ENCODE peak calls at places on chromosome 10, in four cellular contexts. M is PC-3, N is MCF 10A, D is SK-N-SH. Y is an unnamed sample.

GRCh38 chr10:114401195-114401741 is 3.0 kb downstream of the AFAP1L2 start:
- DNase-seq in M (no peak), N (no peak), D (no peak), Y (no peak)

GRCh38 chr10:122688293-122688989 is 11.2 kb downstream of the C10orf120 start:
- DNase-seq in M (peak; percentile 6), N (peak; percentile 22), D (no peak), Y (no peak)

GRCh38 chr10:14468022-14468421 is 137.3 kb upstream of the FRMD4A start:
- DNase-seq in M (no peak), N (no peak), D (no peak), Y (no peak)

GRCh38 chr10:93745411-93746065 is 12.2 kb upstream of the LGI1 start:
- DNase-seq in M (peak; percentile 37), N (peak; percentile 27), D (no peak), Y (no peak)

GRCh38 chr10:78513986-78514385 is 480.3 kb downstream of the RPS24 start:
- DNase-seq in M (no peak), N (no peak), D (no peak), Y (no peak)

GRCh38 chr10:43866712-43867111 is 218.0 kb upstream of the ZNF32 start:
- DNase-seq in M (no peak), N (no peak), D (no peak), Y (no peak)

GRCh38 chr10:114525368-114525949 is 121.2 kb upstream of the AFAP1L2 start:
- DNase-seq in M (no peak), N (peak; percentile 34), D (no peak), Y (no peak)

GRCh38 chr10:132606536-132607316 is 69.1 kb downstream of the INPP5A start:
- DNase-seq in M (no peak), N (no peak), D (peak; percentile 96), Y (no peak)

GRCh38 chr10:112955736-112956421 is 5.8 kb downstream of the TCF7L2 start:
- DNase-seq in M (peak; percentile 84), N (peak; percentile 56), D (no peak), Y (no peak)

GRCh38 chr10:1627945-1628344 is 109.4 kb downstream of the ADARB2 start:
- DNase-seq in M (no peak), N (no peak), D (no peak), Y (no peak)

GRCh38 chr10:97714401-97715258 is 1.1 kb downstream of the MARVELD1 start:
- DNase-seq in M (peak; percentile 53), N (peak; percentile 85), D (peak; percentile 80), Y (no peak)

GRCh38 chr10:97711640-97712267 is 1.8 kb upstream of the MARVELD1 start:
- DNase-seq in M (no peak), N (no peak), D (no peak), Y (no peak)

GRCh38 chr10:97713351-97713827 is at the start of gene MARVELD1:
- DNase-seq in M (peak; percentile 54), N (peak; percentile 87), D (peak; percentile 91), Y (no peak)

GRCh38 chr10:97715259-97715874 is 1.8 kb downstream of the MARVELD1 start:
- DNase-seq in M (no peak), N (no peak), D (no peak), Y (no peak)

DNA sequence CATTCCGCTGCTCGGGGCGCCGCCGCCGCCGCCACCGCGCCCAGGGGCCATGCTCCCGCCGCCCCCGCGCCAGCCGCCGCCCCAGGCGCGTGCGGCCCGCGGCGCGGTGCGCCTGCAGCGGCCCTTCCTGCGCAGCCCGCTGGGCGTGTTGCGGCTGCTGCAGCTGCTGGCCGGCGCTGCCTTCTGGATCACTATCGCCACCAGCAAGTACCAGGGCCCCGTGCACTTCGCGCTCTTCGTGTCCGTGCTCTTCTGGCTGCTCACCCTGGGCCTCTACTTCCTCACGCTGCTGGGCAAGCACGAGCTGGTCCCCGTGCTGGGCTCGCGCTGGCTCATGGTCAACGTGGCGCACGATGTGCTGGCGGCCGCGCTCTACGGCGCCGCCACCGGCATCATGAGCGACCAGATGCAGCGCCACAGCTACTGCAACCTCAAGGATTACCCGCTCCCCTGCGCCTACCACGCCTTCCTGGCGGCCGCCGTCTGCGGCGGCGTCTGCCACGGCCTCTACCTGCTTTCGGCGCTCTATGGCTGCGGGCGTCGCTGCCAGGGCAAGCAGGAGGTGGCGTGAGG is 384 bp downstream of the MARVELD1 start:
- DNase-seq in M (peak; percentile 52), N (peak; percentile 59), D (peak; percentile 86), Y (peak; percentile 50)
- TF ChIP-seq CTCF in M (peak; percentile 32), N (no peak), D (peak; percentile 29), Y (no peak)

GRCh38 chr10:125742465-125742864 is 23.0 kb downstream of the EDRF1 start:
- DNase-seq in M (peak; percentile 29), N (no peak), D (no peak), Y (no peak)
- TF ChIP-seq CTCF in M (peak; percentile 39), N (no peak), D (peak; percentile 36), Y (no peak)

GRCh38 chr10:327889-328809 is 192.9 kb downstream of the ZMYND11 start:
- DNase-seq in M (no peak), N (peak; percentile 56), D (no peak), Y (no peak)

GRCh38 chr10:326350-326749 is 191.1 kb downstream of the ZMYND11 start:
- DNase-seq in M (no peak), N (no peak), D (no peak), Y (no peak)

GRCh38 chr10:331186-331585 is 195.9 kb downstream of the ZMYND11 start:
- DNase-seq in M (no peak), N (no peak), D (no peak), Y (no peak)

GRCh38 chr10:326894-327635 is 191.8 kb downstream of the ZMYND11 start:
- DNase-seq in M (no peak), N (no peak), D (no peak), Y (no peak)

GRCh38 chr10:329361-330099 is 194.3 kb downstream of the ZMYND11 start:
- DNase-seq in M (peak; percentile 85), N (peak; percentile 94), D (no peak), Y (no peak)
- TF ChIP-seq CTCF in M (no peak), N (no peak), D (no peak), Y (no peak)

GRCh38 chr10:3242251-3242650 is 69.7 kb upstream of the PITRM1 start:
- DNase-seq in M (no peak), N (no peak), D (no peak), Y (no peak)

GRCh38 chr10:3241128-3242057 is 68.8 kb upstream of the PITRM1 start:
- DNase-seq in M (no peak), N (no peak), D (no peak), Y (no peak)

GRCh38 chr10:3238115-3238871 is 65.7 kb upstream of the PITRM1 start:
- DNase-seq in M (no peak), N (no peak), D (no peak), Y (no peak)

GRCh38 chr10:3239066-3239919 is 66.7 kb upstream of the PITRM1 start:
- DNase-seq in M (peak; percentile 29), N (peak; percentile 67), D (peak; percentile 81), Y (peak; percentile 66)

GRCh38 chr10:3239920-3240909 is 67.6 kb upstream of the PITRM1 start:
- DNase-seq in M (no peak), N (no peak), D (no peak), Y (no peak)
- TF ChIP-seq CTCF in M (no peak), N (no peak), D (no peak), Y (no peak)

GRCh38 chr10:10730644-10731043 is 287.0 kb upstream of the CELF2 start:
- DNase-seq in M (no peak), N (no peak), D (no peak), Y (no peak)

DNA sequence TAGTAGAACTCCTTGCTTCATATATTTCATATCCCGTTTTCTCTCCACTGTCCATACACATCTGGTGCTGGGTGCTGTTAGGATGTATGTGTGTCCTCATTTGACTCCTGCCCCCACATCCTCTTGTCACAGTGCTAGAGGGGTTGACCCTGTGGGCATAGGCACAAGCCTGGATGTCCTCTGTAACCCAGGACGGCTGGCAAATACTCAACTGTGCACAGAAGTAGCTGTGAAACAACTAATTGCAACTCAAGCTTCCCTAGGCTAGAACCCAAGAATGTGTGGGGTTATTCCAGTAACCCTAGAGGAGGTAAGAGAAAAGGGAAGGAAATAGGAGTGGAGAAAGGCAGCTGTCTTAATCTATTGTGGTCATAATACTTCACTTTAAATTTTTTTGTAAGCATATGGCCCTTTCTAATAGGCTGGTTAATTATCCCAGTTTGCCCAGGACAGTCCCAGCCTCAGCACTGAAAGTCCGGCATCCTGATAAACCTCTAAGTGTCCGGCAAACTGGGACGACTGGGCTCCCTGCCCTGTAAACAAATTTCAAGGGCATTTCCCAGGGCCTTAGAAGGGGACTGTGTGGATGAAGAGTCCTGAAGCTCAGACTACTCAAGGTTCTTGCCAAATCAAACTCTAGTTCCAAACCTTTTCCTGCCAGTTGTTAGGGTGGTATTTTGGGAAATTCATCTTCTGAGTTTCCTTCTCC is 283.2 kb upstream of the CELF2 start:
- DNase-seq in M (no peak), N (no peak), D (no peak), Y (no peak)
- TF ChIP-seq CTCF in M (no peak), N (no peak), D (no peak), Y (no peak)

GRCh38 chr10:99977916-99978315 is 31.8 kb downstream of the DNMBP start:
- DNase-seq in M (no peak), N (no peak), D (no peak), Y (no peak)

GRCh38 chr10:99975942-99976809 is 33.6 kb downstream of the DNMBP start:
- DNase-seq in M (no peak), N (peak; percentile 69), D (no peak), Y (no peak)

GRCh38 chr10:99976886-99977391 is 32.8 kb downstream of the DNMBP start:
- DNase-seq in M (peak; percentile 86), N (peak; percentile 88), D (no peak), Y (no peak)

GRCh38 chr10:99975106-99975829 is 34.5 kb downstream of the DNMBP start:
- DNase-seq in M (no peak), N (no peak), D (no peak), Y (no peak)

DNA sequence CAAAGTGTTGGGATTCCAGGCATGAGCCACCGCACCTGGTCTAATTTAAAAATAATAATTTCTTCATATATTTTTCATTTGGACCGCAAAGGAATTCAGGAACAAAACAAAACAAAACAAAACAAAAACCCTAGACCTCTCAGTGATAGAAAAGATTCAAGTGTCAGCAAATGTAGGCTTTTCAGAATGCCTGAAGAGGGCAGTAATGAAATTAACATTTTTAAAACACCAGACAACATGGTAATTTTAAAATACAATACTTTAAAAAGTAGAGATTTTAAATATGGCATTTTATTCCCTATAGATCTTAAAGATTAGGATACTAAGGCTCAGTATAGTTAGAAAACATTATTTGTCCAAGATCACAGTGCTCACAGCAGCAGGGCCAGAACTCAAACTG is 36.6 kb downstream of the DNMBP start:
- DNase-seq in M (no peak), N (no peak), D (no peak), Y (no peak)
- TF ChIP-seq CTCF in M (peak; percentile 52), N (peak; percentile 36), D (peak; percentile 49), Y (no peak)

GRCh38 chr10:59805043-59805442 is 51.8 kb upstream of the MRLN start:
- DNase-seq in M (peak; percentile 71), N (peak; percentile 22), D (peak; percentile 23), Y (no peak)
- TF ChIP-seq CTCF in M (peak; percentile 96), N (peak; percentile 33), D (peak; percentile 50), Y (no peak)

GRCh38 chr10:18583575-18584270 is 67.7 kb downstream of the NSUN6 start:
- DNase-seq in M (peak; percentile 25), N (peak; percentile 5), D (no peak), Y (no peak)
- TF ChIP-seq CTCF in M (peak; percentile 46), N (peak; percentile 19), D (peak; percentile 44), Y (no peak)